ENCODE peak calls at places on chromosomes 5 and 9, in seven cellular contexts. P is K562, W is HCT116, M is HepG2, R is GM12878, X is SK-N-SH, B is H1. V is an unnamed sample.

GRCh38 chr9:100690438-100690837 is 112.6 kb downstream of the CAVIN4 start:
- DNase-seq in X (no peak), W (no peak), M (no peak), R (no peak), P (peak), B (no peak), V (peak)

GRCh38 chr5:127562252-127562651 is 44.8 kb downstream of the PRRC1 start:
- DNase-seq in W (no peak), R (no peak), M (peak), B (no peak), X (peak), P (peak), V (peak)

GRCh38 chr9:120873512-120873911 is 3.5 kb downstream of the PHF19 start:
- DNase-seq in M (no peak), P (no peak), W (peak), R (no peak), B (peak), X (no peak), V (no peak)

GRCh38 chr9:7489018-7489417 is 310.6 kb downstream of the DMAC1 start:
- DNase-seq in B (no peak), P (no peak), M (no peak), W (no peak), X (peak), R (no peak), V (no peak)

GRCh38 chr9:134217431-134218210 is 53.3 kb upstream of the RNU6ATAC start:
- DNase-seq in R (no peak), M (peak), B (no peak), W (peak), X (peak), P (peak), V (no peak)

GRCh38 chr5:107313098-107313497 is 357.6 kb downstream of the EFNA5 start:
- DNase-seq in W (no peak), B (no peak), P (no peak), R (no peak), X (no peak), M (no peak), V (no peak)

GRCh38 chr9:107750741-107751521 is 261.4 kb upstream of the KLF4 start:
- DNase-seq in P (no peak), W (peak), B (no peak), X (no peak), R (no peak), M (peak), V (no peak)

GRCh38 chr5:171316258-171317121 is 7.4 kb downstream of the TLX3 start:
- DNase-seq in R (no peak), W (no peak), M (no peak), P (no peak), B (peak), X (no peak), V (no peak)

GRCh38 chr9:124482431-124483031 is 24.7 kb downstream of the NR5A1 start:
- DNase-seq in M (no peak), P (peak), R (no peak), W (no peak), X (peak), B (peak), V (peak)

GRCh38 chr9:1962036-1962535 is 53.1 kb upstream of the SMARCA2 start:
- DNase-seq in W (no peak), M (no peak), X (no peak), P (no peak), B (no peak), R (no peak), V (no peak)

GRCh38 chr5:99795026-99795425 is 740.1 kb upstream of the FAM174A start:
- DNase-seq in R (no peak), P (no peak), W (no peak), B (no peak), X (no peak), M (no peak), V (peak)

GRCh38 chr5:113056988-113057387 is 80.4 kb downstream of the DCP2 start:
- DNase-seq in M (no peak), P (no peak), W (no peak), X (peak), R (no peak), B (no peak), V (no peak)

GRCh38 chr5:179864686-179865085 is 6.1 kb upstream of the MRNIP start:
- DNase-seq in R (no peak), W (no peak), M (no peak), X (no peak), P (no peak), B (no peak), V (no peak)

GRCh38 chr9:109297899-109298298 is 23.0 kb downstream of the EPB41L4B start:
- DNase-seq in W (no peak), M (no peak), P (no peak), B (no peak), X (no peak), R (no peak), V (no peak)

GRCh38 chr9:124267271-124267807 is 9.6 kb downstream of the NEK6 start:
- DNase-seq in P (no peak), M (no peak), W (no peak), X (no peak), B (no peak), R (no peak), V (peak)

GRCh38 chr9:129701054-129701453 is 35.6 kb downstream of the PRRX2 start:
- DNase-seq in M (no peak), R (no peak), W (no peak), P (no peak), X (no peak), B (no peak), V (no peak)

GRCh38 chr9:68704804-68705635 is at the start of gene PIP5K1B:
- DNase-seq in W (no peak), B (peak), X (peak), P (peak), R (no peak), M (peak), V (peak)

GRCh38 chr5:10719965-10720364 is 41.1 kb downstream of the DAP start:
- DNase-seq in W (peak), M (no peak), X (no peak), B (no peak), R (no peak), P (no peak), V (no peak)

GRCh38 chr5:175893466-175893865 is 22.1 kb downstream of the CPLX2 start:
- DNase-seq in M (no peak), P (no peak), X (peak), W (no peak), B (no peak), R (no peak), V (no peak)

GRCh38 chr5:59174248-59174844 is 591.5 kb downstream of the RAB3C start:
- DNase-seq in M (peak), P (peak), X (peak), R (no peak), B (no peak), W (peak), V (peak)

GRCh38 chr5:84859056-84859455 is 474.4 kb upstream of the EDIL3 start:
- DNase-seq in R (no peak), M (no peak), P (no peak), W (no peak), X (no peak), B (no peak), V (no peak)

GRCh38 chr9:128098936-128099931 is 28.3 kb downstream of the PTGES2 start:
- DNase-seq in M (no peak), P (peak), W (no peak), X (no peak), B (no peak), R (no peak), V (no peak)

GRCh38 chr9:70085241-70085640 is 41.6 kb downstream of the MAMDC2 start:
- DNase-seq in P (no peak), R (no peak), M (no peak), X (no peak), W (no peak), B (no peak), V (peak)

GRCh38 chr5:82278711-82279370 is 687 bp upstream of the RPS23 start:
- DNase-seq in R (no peak), W (no peak), X (no peak), M (no peak), B (no peak), P (no peak), V (no peak)

GRCh38 chr5:151357097-151357496 is 9.7 kb upstream of the SLC36A2 start:
- DNase-seq in X (no peak), W (no peak), M (no peak), B (no peak), P (no peak), R (no peak), V (no peak)

GRCh38 chr9:91680129-91680528 is 256.5 kb upstream of the NFIL3 start:
- DNase-seq in W (no peak), B (no peak), P (no peak), X (no peak), M (no peak), R (no peak), V (no peak)

GRCh38 chr5:15480436-15480835 is 19.5 kb upstream of the FBXL7 start:
- DNase-seq in B (no peak), P (no peak), W (no peak), X (no peak), M (no peak), R (no peak), V (no peak)

GRCh38 chr5:135343417-135343816 is 55.6 kb downstream of the MACROH2A1 start:
- DNase-seq in P (no peak), W (no peak), R (no peak), M (no peak), B (no peak), X (no peak), V (no peak)

GRCh38 chr9:122065923-122066629 is 27.0 kb downstream of the TTLL11 start:
- DNase-seq in B (no peak), M (no peak), P (peak), R (no peak), X (no peak), W (no peak), V (no peak)
- TF ChIP-seq JUND in B (no peak), M (no peak), P (no peak), R (no peak), X (no peak), W (no peak), V (no peak)

DNA sequence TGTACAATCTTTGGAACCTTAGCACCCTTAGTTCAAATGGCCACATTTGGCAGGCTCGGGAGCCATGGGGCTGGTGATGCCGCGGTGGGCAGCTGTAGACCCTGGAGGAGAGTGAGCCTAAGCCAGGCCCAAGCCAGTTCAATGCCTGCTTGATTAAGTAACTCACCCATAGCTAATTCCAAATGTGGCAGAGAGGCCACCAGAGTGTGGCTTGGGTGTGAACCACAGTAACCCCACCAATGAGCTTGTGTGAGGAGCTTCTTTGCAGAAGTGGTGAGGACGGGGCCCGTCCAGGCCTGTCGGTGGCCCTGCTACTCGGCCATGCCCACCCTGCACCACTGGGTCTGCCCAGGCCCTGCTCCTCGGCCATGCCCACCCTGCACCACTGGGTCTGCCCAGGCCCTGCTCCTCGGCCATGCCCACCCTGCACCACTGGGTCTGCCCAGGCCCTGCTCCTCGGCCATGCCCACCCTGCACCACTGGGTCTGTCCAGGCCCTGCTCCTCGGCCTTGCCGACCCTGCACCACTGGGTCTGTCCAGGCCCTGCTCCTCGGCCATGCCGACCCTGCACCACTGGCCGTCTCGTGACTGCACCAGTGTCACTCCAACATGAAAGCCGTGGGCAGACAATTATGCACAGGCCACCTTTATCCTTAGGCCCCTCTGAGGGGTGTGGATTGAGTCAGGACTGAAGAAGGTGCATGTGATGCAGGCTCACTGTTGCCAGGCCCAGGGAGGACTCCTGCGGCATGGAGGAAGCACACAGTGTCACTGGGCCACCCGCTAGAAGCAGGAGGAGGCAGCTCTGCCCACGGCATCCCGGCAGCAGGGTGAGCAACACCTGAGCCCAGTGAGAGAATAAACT is 75.4 kb downstream of the MRPL36 start:
- DNase-seq in M (no peak), W (no peak), P (no peak), B (peak), X (no peak), R (no peak), V (no peak)
- TF ChIP-seq JUND in M (no peak), W (no peak), P (no peak), B (no peak), X (no peak), R (no peak), V (no peak)

GRCh38 chr9:126472446-126472845 is 141.3 kb upstream of the LMX1B start:
- DNase-seq in X (no peak), B (no peak), R (no peak), W (no peak), M (no peak), P (no peak), V (no peak)

GRCh38 chr9:126472931-126473330 is 140.8 kb upstream of the LMX1B start:
- DNase-seq in M (no peak), X (no peak), W (no peak), B (no peak), R (no peak), P (no peak), V (no peak)

GRCh38 chr9:126468141-126468825 is 141.7 kb downstream of the MVB12B start:
- DNase-seq in P (no peak), R (no peak), X (no peak), M (no peak), B (no peak), W (no peak), V (no peak)

GRCh38 chr9:126470251-126470993 is 143.3 kb upstream of the LMX1B start:
- DNase-seq in B (no peak), P (no peak), M (no peak), R (no peak), W (no peak), X (no peak), V (no peak)

GRCh38 chr9:126471084-126471611 is 142.6 kb upstream of the LMX1B start:
- DNase-seq in W (no peak), B (no peak), R (peak), M (no peak), P (no peak), X (no peak), V (peak)
- TF ChIP-seq JUND in W (no peak), B (no peak), R (no peak), M (no peak), P (no peak), X (no peak), V (no peak)

DNA sequence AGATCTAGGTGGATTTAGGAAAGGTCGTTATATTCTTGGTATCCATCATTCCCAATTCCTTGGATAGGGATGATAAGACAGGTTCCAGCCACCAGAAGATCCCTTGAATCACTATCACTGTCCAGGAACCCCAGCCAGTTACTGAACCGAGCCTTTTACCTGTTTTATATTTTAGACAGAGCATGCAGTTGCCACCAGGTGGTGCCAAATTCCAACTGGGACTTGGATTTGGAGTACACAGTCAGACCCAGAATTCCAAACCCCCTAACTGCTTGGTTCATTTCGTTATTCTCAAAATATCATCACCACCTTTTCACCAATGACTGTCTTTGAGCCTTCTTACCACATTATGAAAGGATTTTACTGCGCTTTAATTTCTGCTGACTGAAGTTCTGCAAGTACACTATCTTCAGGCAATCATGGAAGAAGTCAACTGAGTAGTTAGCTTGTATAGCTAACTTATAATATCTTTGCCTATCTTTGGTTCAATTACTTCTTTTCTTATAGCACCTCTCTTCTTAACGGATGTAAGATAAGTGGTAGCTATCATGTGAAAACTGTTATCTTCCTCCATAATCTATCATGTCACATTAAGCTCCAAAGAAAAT is 191.8 kb downstream of the PRR16 start:
- DNase-seq in W (peak), P (peak), R (no peak), B (peak), X (no peak), M (peak), V (peak)
- TF ChIP-seq JUND in W (no peak), P (no peak), R (no peak), B (no peak), X (no peak), M (no peak), V (no peak)

GRCh38 chr5:173296737-173297676 is 31.2 kb downstream of the STC2 start:
- DNase-seq in R (no peak), W (no peak), B (no peak), P (no peak), M (peak), X (no peak), V (no peak)
- TF ChIP-seq JUND in R (no peak), W (no peak), B (no peak), P (no peak), M (peak), X (no peak), V (no peak)

DNA sequence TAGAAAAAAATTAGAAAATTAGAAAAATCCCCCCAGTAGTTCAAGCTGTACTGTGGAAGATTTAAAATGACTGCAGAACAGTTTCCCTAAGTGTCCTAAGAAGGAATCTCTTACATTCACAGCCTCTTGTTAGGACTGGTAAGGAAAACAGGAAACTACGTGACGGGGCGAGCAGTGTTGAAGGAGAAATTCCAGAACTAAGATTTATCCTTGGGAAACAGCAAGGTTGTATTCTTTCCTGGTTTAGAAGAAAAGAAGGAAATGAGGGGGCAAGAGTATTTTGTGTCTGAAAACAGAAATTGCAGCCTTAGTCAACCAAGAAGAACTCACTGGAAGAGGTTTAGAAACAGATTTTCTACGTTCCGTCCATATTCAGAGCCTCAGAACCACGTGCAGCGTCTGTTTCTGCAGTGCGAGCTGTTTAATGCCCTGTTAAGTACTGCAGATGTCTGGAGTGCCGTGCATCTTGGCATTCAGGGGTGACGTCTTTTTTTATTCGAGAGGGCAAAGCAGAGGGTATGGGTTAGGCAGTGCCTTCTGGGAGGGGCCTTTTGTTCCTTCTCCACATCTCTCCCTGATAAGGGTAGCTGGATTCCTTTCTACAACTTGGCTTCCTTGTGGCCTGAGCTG is 75.2 kb downstream of the GOLPH3 start:
- DNase-seq in X (no peak), B (peak), R (no peak), P (no peak), W (no peak), M (no peak), V (no peak)
- TF ChIP-seq JUND in X (no peak), B (no peak), R (no peak), P (no peak), W (no peak), M (no peak), V (no peak)

DNA sequence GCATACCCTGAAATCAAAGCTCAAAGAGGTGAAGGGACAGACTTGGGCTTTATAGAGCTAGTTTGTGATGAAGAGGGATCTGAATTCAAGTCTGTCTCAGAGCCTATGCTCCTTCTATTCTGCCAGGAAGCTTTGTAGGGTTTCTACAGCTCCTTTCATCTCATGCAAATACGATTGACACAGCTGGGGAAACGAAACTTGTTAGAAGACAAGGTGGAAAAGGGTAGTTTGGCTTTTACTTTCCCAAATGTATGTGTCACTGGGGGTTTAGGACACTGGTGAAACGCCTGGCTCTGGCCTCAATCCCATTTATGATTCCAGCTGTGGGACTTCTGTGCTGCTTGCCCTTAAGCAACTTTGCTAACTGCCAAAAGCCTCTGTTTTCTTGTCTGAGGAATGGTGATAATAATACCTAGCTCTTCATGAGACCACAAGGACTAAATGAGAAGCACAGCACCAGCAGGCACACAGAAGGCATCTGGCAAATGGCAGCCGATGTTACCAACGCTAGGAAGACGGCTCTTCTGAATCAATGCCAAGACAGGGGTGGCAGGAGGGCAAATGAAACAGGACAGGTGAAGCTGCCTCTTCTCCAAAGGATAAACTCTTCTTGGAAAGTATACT is 70.3 kb upstream of the EQTN start:
- DNase-seq in B (no peak), W (no peak), P (no peak), X (no peak), R (peak), M (no peak), V (no peak)
- TF ChIP-seq JUND in B (no peak), W (no peak), P (no peak), X (no peak), R (no peak), M (no peak), V (no peak)